ENCODE peak calls at places on chromosomes 16 and 17, in six cellular contexts. B is psoas muscle, Y is mucosa of descending colon, Z is foreskin fibroblast, S is MM.1S, F is nephron progenitor cell. O is an unnamed sample.

GRCh38 chr16:10668322-10669045 is 26.2 kb downstream of the TEKT5 start:
- DNase-seq in Z (peak; percentile 51), B (no peak), Y (no peak), F (peak; percentile 26), S (peak; percentile 18), O (no peak)

GRCh38 chr16:23148513-23149266 is 562 bp downstream of the USP31 start:
- DNase-seq in B (peak; percentile 93), F (peak; percentile 46), S (peak; percentile 41), Z (peak; percentile 80), Y (peak; percentile 89), O (peak; percentile 85)

GRCh38 chr17:50564916-50565315 is 4.4 kb downstream of the CACNA1G start:
- DNase-seq in S (no peak), Z (peak; percentile 92), Y (peak; percentile 49), B (peak; percentile 87), F (no peak), O (no peak)

GRCh38 chr17:39244016-39244599 is 18.4 kb upstream of the STAC2 start:
- DNase-seq in B (no peak), S (no peak), Y (no peak), Z (no peak), F (no peak), O (no peak)

GRCh38 chr17:28345420-28346198 is 10.0 kb downstream of the TNFAIP1 start:
- DNase-seq in S (no peak), Y (no peak), Z (no peak), B (no peak), F (no peak), O (no peak)

GRCh38 chr17:20992416-20992815 is 50.4 kb downstream of the USP22 start:
- DNase-seq in B (peak; percentile 48), Y (peak; percentile 23), F (no peak), S (no peak), Z (no peak), O (no peak)

GRCh38 chr17:48588519-48588918 is 1.5 kb downstream of the HOXB3 start:
- DNase-seq in B (no peak), S (no peak), Y (no peak), Z (no peak), F (no peak), O (no peak)

GRCh38 chr16:47258874-47259461 is 115.2 kb upstream of the NETO2 start:
- DNase-seq in Y (no peak), Z (peak; percentile 33), F (no peak), B (no peak), S (peak; percentile 36), O (no peak)

GRCh38 chr16:77675464-77676324 is 46.6 kb upstream of the NUDT7 start:
- DNase-seq in Z (peak; percentile 81), Y (peak; percentile 26), B (peak; percentile 52), S (peak; percentile 44), F (peak; percentile 79), O (peak; percentile 86)

GRCh38 chr17:35766903-35767510 is 6.3 kb downstream of the C17orf50 start:
- DNase-seq in Y (no peak), Z (peak; percentile 80), S (peak; percentile 48), F (no peak), B (no peak), O (no peak)

GRCh38 chr17:16516594-16517018 is 24.6 kb upstream of the LRRC75A start:
- DNase-seq in F (peak; percentile 23), Z (peak; percentile 80), S (no peak), B (no peak), Y (no peak), O (no peak)

GRCh38 chr16:86252596-86252995 is 257.7 kb upstream of the FOXF1 start:
- DNase-seq in B (no peak), Z (peak; percentile 31), F (peak; percentile 40), S (no peak), Y (no peak), O (no peak)

GRCh38 chr17:57898487-57899311 is 48.9 kb upstream of the MRPS23 start:
- DNase-seq in Y (peak; percentile 66), Z (peak; percentile 86), S (no peak), F (peak; percentile 71), B (peak; percentile 84), O (peak; percentile 91)

GRCh38 chr17:1203111-1203966 is 23.6 kb upstream of the ABR start:
- DNase-seq in S (no peak), B (peak; percentile 82), F (peak; percentile 82), Y (peak; percentile 74), Z (peak; percentile 69), O (peak; percentile 89)

GRCh38 chr17:75267403-75268232 is 3.4 kb downstream of the MIF4GD start:
- DNase-seq in S (no peak), Z (peak; percentile 38), Y (peak; percentile 70), F (peak; percentile 32), B (peak; percentile 39), O (no peak)

GRCh38 chr17:4247981-4248388 is 15.8 kb downstream of the ANKFY1 start:
- DNase-seq in B (no peak), Y (peak; percentile 82), Z (peak; percentile 24), S (no peak), F (no peak), O (no peak)

GRCh38 chr16:1173778-1174451 is 21.0 kb downstream of the CACNA1H start:
- DNase-seq in Z (no peak), B (no peak), S (no peak), Y (no peak), F (no peak), O (no peak)

GRCh38 chr17:44636562-44636961 is 19.7 kb upstream of the MEIOC start:
- DNase-seq in F (no peak), Y (no peak), B (no peak), S (peak; percentile 42), Z (peak; percentile 72), O (no peak)

GRCh38 chr16:74775255-74775654 is 635 bp upstream of the FA2H start:
- DNase-seq in B (no peak), Z (no peak), S (no peak), Y (no peak), F (no peak), O (no peak)

GRCh38 chr16:75319513-75320401 is 68.3 kb upstream of the BCAR1 start:
- DNase-seq in S (peak; percentile 53), F (no peak), B (no peak), Y (no peak), Z (peak; percentile 85), O (no peak)

GRCh38 chr16:67847064-67847861 is at the start of gene CENPT:
- DNase-seq in B (no peak), Z (peak; percentile 78), S (peak; percentile 70), F (no peak), Y (peak; percentile 60), O (no peak)

GRCh38 chr17:51995797-51996403 is 162.6 kb downstream of the CA10 start:
- DNase-seq in Y (no peak), B (no peak), S (no peak), F (no peak), Z (no peak), O (no peak)

GRCh38 chr17:76585649-76586593 is at the start of gene ST6GALNAC2:
- DNase-seq in Y (peak; percentile 86), B (peak; percentile 88), Z (peak; percentile 71), S (no peak), F (peak; percentile 64), O (peak; percentile 87)

GRCh38 chr17:40608061-40608581 is 39.5 kb downstream of the SMARCE1 start:
- DNase-seq in B (no peak), S (no peak), F (no peak), Z (no peak), Y (no peak), O (no peak)

DNA sequence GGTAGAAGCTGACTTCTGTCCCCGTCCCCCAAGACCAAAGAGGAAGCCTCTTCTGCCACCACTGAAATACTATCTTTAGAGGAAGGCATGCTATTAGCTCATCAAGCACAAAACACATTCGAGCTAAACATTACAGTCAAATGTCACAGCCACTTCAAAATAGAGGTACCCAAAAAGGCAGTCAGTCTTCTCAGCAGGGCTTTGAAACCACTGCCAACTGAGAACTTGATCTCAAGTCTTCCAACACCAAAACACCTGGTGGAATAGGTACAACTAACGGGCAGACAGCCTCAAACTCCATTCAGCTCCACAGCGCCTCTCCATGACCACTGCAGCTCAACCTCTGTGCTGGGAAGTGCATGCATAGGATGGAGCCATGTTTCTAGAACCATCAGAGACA is 36.0 kb downstream of the ZFHX3 start:
- DNase-seq in F (no peak), B (no peak), Y (no peak), Z (no peak), S (no peak), O (no peak)
- TF ChIP-seq CTCF in F (no peak), B (peak; percentile 33), Y (no peak), Z (no peak), S (no peak), O (no peak)

GRCh38 chr16:19011169-19011731 is 27.5 kb downstream of the TMC7 start:
- DNase-seq in B (no peak), Z (no peak), F (no peak), S (no peak), Y (no peak), O (no peak)
- TF ChIP-seq CTCF in B (no peak), Z (no peak), F (no peak), S (no peak), Y (no peak), O (no peak)

GRCh38 chr17:60900688-60901087 is 223.0 kb downstream of the BCAS3 start:
- DNase-seq in Z (no peak), B (no peak), Y (no peak), S (no peak), F (no peak), O (no peak)

GRCh38 chr17:60899115-60899514 is 221.5 kb downstream of the BCAS3 start:
- DNase-seq in S (no peak), B (no peak), Z (no peak), F (no peak), Y (no peak), O (no peak)

GRCh38 chr17:60902399-60902798 is 224.7 kb downstream of the BCAS3 start:
- DNase-seq in S (no peak), B (no peak), F (no peak), Z (peak; percentile 25), Y (no peak), O (no peak)

GRCh38 chr17:60901806-60902205 is 224.2 kb downstream of the BCAS3 start:
- DNase-seq in F (no peak), S (no peak), B (no peak), Z (peak; percentile 67), Y (no peak), O (no peak)

DNA sequence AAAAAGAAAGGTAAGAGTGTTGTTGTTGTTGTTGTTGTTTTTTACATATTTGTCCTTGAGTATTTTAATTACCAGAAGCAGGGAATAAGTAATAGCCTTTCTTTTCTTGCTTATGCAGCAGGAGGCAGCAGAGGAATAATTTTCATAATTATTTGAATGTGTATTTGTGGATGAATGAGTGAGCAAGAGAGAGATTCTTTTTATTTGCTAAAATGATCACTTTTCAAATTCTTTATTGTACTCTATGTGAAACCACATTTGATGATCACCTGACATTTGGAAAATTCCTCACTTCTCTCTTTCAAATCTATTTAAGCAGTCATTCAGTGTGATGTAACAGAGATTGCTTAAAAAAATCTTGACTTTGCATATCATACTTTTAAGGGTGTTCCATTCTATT is 223.6 kb downstream of the BCAS3 start:
- DNase-seq in Z (peak; percentile 25), Y (no peak), F (no peak), B (no peak), S (no peak), O (no peak)
- TF ChIP-seq CTCF in Z (no peak), Y (no peak), F (no peak), B (no peak), S (no peak), O (peak; percentile 18)

DNA sequence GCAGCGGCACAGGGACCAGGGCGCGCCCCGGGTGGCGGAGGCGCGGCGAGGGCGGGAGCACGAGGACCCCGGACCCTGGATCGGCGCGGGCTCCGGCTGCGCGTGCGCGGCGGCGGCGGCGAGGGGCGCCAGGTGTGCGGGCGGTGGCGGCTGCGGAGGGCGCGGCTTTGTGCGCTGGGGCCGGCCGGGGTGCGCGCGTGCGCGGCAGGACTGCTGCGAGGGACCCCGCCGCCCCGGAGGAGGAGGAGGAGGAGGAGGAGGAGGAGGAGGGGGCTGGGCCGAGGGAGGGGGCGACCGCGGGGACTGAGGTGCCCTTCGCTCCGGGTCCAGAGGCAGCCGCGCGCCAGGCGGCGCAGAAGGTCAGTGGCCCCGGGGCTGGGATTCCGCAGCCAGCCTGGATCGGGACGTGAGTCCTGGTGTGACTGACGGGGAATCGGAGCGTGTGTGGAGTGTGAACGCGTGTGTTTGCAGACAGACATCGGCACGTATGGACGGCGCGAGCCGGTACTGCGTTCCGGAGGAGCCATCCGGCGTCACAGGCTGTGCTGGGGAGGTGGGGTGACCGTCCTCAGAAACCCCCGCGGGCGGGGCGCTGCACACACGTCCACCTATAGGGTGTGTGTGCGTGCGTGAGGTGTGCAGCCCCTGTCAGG is 19.5 kb upstream of the RAP1GAP2 start:
- DNase-seq in B (no peak), F (peak; percentile 82), S (no peak), Z (no peak), Y (peak; percentile 60), O (no peak)
- TF ChIP-seq CTCF in B (no peak), F (no peak), S (no peak), Z (no peak), Y (no peak), O (no peak)